ENCODE peak calls at places on chromosomes 12 and 14, in ten cellular contexts. P is D341Med; E is uterus; K is T-helper 17 cell; M is adipocyte; W is activated T-helper 1 cell treated with anti-CD3 and anti-CD28 coated beads, Interleukin-12 subunit alpha, Interleukin-12 subunit beta, Interleukin-2, Interleukin-4 antibody, amounts not matched to agents 30 ng/mL and 10 ng/mL and 1 ng/mL, durations not matched to agents 14 hours and 24 hours and 36 hours; X is GM03348; H is cardiac muscle cell; Q is hypothalamus; I is progenitor cell of endocrine pancreas. F is an unnamed sample.

GRCh38 chr12:81077329-81077685 is 572 bp upstream of the ACSS3 start:
- DNase-seq in X (peak; percentile 13), P (no peak), Q (peak; percentile 25), E (peak; percentile 49), W (no peak), M (peak; percentile 17), I (no peak), K (no peak), H (peak; percentile 60), F (peak; percentile 53)

GRCh38 chr14:53151867-53152626 is 1.1 kb downstream of the DDHD1 start:
- DNase-seq in W (peak; percentile 72), K (peak; percentile 48), X (peak; percentile 77), H (peak; percentile 42), M (peak; percentile 73), Q (peak; percentile 42), E (peak; percentile 35), I (peak; percentile 25), P (peak; percentile 86), F (peak; percentile 73)

GRCh38 chr12:94603434-94604068 is 46.8 kb downstream of the TMCC3 start:
- DNase-seq in Q (no peak), H (peak; percentile 37), W (peak; percentile 36), P (peak; percentile 46), X (peak; percentile 21), K (no peak), E (no peak), I (no peak), M (peak; percentile 26), F (peak; percentile 39)

GRCh38 chr14:95575820-95576473 is 41.1 kb downstream of the GLRX5 start:
- DNase-seq in Q (no peak), H (no peak), M (no peak), I (no peak), E (no peak), X (no peak), K (no peak), P (no peak), W (no peak), F (no peak)

GRCh38 chr12:58323676-58324075 is 382.3 kb downstream of the ATP23 start:
- DNase-seq in X (no peak), H (no peak), P (no peak), E (no peak), Q (no peak), M (no peak), W (no peak), K (no peak), I (no peak), F (no peak)

GRCh38 chr12:12333407-12333831 is 16.6 kb downstream of the MANSC1 start:
- DNase-seq in H (no peak), P (no peak), W (no peak), X (no peak), M (no peak), I (no peak), Q (no peak), E (peak; percentile 34), K (no peak), F (no peak)

GRCh38 chr14:65303185-65303901 is 109.2 kb upstream of the FUT8 start:
- DNase-seq in H (no peak), W (peak; percentile 44), K (no peak), E (no peak), I (no peak), P (no peak), M (no peak), X (peak; percentile 44), Q (no peak), F (no peak)

GRCh38 chr12:69097619-69098368 is 141.6 kb upstream of the CPSF6 start:
- DNase-seq in W (no peak), K (no peak), P (no peak), Q (no peak), E (no peak), H (no peak), M (peak; percentile 70), X (peak; percentile 62), I (no peak), F (no peak)

GRCh38 chr12:57086951-57087688 is 1.8 kb upstream of the NAB2 start:
- DNase-seq in Q (peak; percentile 86), K (peak; percentile 90), P (peak; percentile 89), H (peak; percentile 77), E (peak; percentile 96), I (peak; percentile 37), M (peak; percentile 97), X (peak; percentile 91), W (peak; percentile 74), F (peak; percentile 94)

GRCh38 chr12:105317942-105318614 is 12.4 kb upstream of the C12orf75 start:
- DNase-seq in Q (no peak), M (peak; percentile 67), P (no peak), X (peak; percentile 31), K (no peak), H (no peak), E (no peak), W (no peak), I (no peak), F (no peak)

GRCh38 chr12:24931666-24932405 is 17.1 kb downstream of the BCAT1 start:
- DNase-seq in Q (no peak), X (no peak), H (no peak), E (no peak), W (no peak), I (no peak), P (no peak), K (no peak), M (no peak), F (no peak)

GRCh38 chr12:74626397-74626796 is 88.8 kb downstream of the ATXN7L3B start:
- DNase-seq in P (no peak), K (no peak), W (no peak), I (no peak), X (no peak), M (no peak), Q (no peak), E (no peak), H (no peak), F (no peak)